ENCODE peak calls at places on chromosomes 6 and 20, in ten cellular contexts. S is A172; Z is COR-L47; V is NCI-H774; J is small intestine; C is NCI-H1092 treated with DMSO at 0.1 percent for 48 hours; U is naive B cell; M is GM06990; Q is activated naive CD4-positive, alpha-beta T cell; W is stimulated activated naive CD4-positive, alpha-beta T cell. L is an unnamed sample.

GRCh38 chr6:312704-313485 is 20.6 kb downstream of the DUSP22 start:
- DNase-seq in S (no peak), Z (no peak), V (no peak), J (peak; percentile 42), C (no peak), U (peak; percentile 68), M (no peak), Q (no peak), W (no peak), L (no peak)

GRCh38 chr20:8627386-8628030 is 441.4 kb upstream of the PLCB4 start:
- DNase-seq in S (no peak), Z (no peak), V (no peak), J (no peak), C (no peak), U (no peak), M (no peak), Q (no peak), W (no peak), L (no peak)

GRCh38 chr6:159966339-159966738 is 2.5 kb upstream of the IGF2R start:
- DNase-seq in S (no peak), Z (no peak), V (no peak), J (no peak), C (no peak), U (no peak), M (no peak), Q (no peak), W (no peak), L (no peak)

GRCh38 chr20:43750774-43751166 is 24.0 kb upstream of the GTSF1L start:
- DNase-seq in S (no peak), Z (no peak), V (no peak), J (no peak), C (no peak), U (no peak), M (no peak), Q (no peak), W (no peak), L (no peak)

GRCh38 chr6:75368151-75368779 is 83.7 kb upstream of the TMEM30A start:
- DNase-seq in S (peak; percentile 41), Z (peak; percentile 6), V (peak; percentile 68), J (no peak), C (peak; percentile 60), U (no peak), M (no peak), Q (no peak), W (no peak), L (peak; percentile 63)

GRCh38 chr6:57254055-57254717 is 32.1 kb upstream of the RAB23 start:
- DNase-seq in S (no peak), Z (no peak), V (no peak), J (no peak), C (no peak), U (no peak), M (no peak), Q (no peak), W (no peak), L (no peak)

GRCh38 chr20:62461834-62462233 is 14.0 kb downstream of the GATA5 start:
- DNase-seq in S (no peak), Z (no peak), V (no peak), J (peak; percentile 8), C (no peak), U (no peak), M (no peak), Q (no peak), W (no peak), L (no peak)

GRCh38 chr20:57048027-57048869 is 218.2 kb downstream of the BMP7 start:
- DNase-seq in S (peak; percentile 57), Z (no peak), V (no peak), J (peak; percentile 42), C (no peak), U (no peak), M (peak; percentile 21), Q (no peak), W (no peak), L (peak; percentile 65)

GRCh38 chr6:1579096-1579495 is 30.6 kb upstream of the FOXC1 start:
- DNase-seq in S (no peak), Z (no peak), V (no peak), J (no peak), C (no peak), U (no peak), M (no peak), Q (no peak), W (no peak), L (no peak)